ENCODE peak calls at places on chromosomes 1 and 21, in ten cellular contexts. X is cardiac muscle cell, V is MM.1S, B is NB4, F is Calu3, T is GM12865, U is BE2C, C is cardiac fibroblast, Y is breast epithelium, A is neural crest cell. O is an unnamed sample.

GRCh38 chr1:223748773-223749733 is 36.7 kb downstream of the CAPN2 start:
- DNase-seq in X (peak; percentile 78), V (peak; percentile 68), B (peak; percentile 62), F (peak; percentile 44), T (peak; percentile 69), U (peak; percentile 65), C (peak; percentile 71), Y (peak; percentile 46), A (peak; percentile 54), O (peak; percentile 72)

GRCh38 chr1:221849110-221849509 is 107.2 kb upstream of the DUSP10 start:
- DNase-seq in X (no peak), V (no peak), B (no peak), F (no peak), T (no peak), U (no peak), C (no peak), Y (no peak), A (no peak), O (no peak)

GRCh38 chr1:28910379-28911125 is 3.8 kb upstream of the EPB41 start:
- DNase-seq in X (no peak), V (no peak), B (no peak), F (no peak), T (no peak), U (peak; percentile 18), C (no peak), Y (no peak), A (no peak), O (no peak)

GRCh38 chr21:46116846-46117585 is 19.1 kb downstream of the COL6A2 start:
- DNase-seq in X (no peak), V (no peak), B (no peak), F (no peak), T (no peak), U (peak; percentile 20), C (peak; percentile 29), Y (no peak), A (no peak), O (peak; percentile 2)

GRCh38 chr1:67294836-67295622 is 12.6 kb upstream of the IL12RB2 start:
- DNase-seq in X (no peak), V (no peak), B (no peak), F (no peak), T (no peak), U (no peak), C (no peak), Y (no peak), A (no peak), O (no peak)

GRCh38 chr1:204580862-204581261 is 64.7 kb downstream of the MDM4 start:
- DNase-seq in X (no peak), V (no peak), B (no peak), F (no peak), T (no peak), U (no peak), C (no peak), Y (no peak), A (no peak), O (no peak)

GRCh38 chr1:111225717-111226400 is 1.7 kb upstream of the CHI3L2 start:
- DNase-seq in X (no peak), V (no peak), B (no peak), F (no peak), T (peak; percentile 79), U (no peak), C (peak; percentile 36), Y (no peak), A (no peak), O (no peak)

GRCh38 chr1:216553040-216553439 is 129.8 kb upstream of the USH2A start:
- DNase-seq in X (no peak), V (no peak), B (no peak), F (no peak), T (no peak), U (no peak), C (no peak), Y (no peak), A (no peak), O (no peak)

GRCh38 chr1:162230096-162230495 is 146.6 kb downstream of the SPATA46 start:
- DNase-seq in X (peak; percentile 42), V (no peak), B (no peak), F (peak; percentile 61), T (no peak), U (peak; percentile 16), C (peak; percentile 38), Y (no peak), A (no peak), O (peak; percentile 38)
- TF ChIP-seq CTCF in X (no peak), V (peak; percentile 46), B (no peak), F (no peak), T (no peak), U (peak; percentile 56), C (no peak), Y (no peak), A (no peak), O (no peak)

DNA sequence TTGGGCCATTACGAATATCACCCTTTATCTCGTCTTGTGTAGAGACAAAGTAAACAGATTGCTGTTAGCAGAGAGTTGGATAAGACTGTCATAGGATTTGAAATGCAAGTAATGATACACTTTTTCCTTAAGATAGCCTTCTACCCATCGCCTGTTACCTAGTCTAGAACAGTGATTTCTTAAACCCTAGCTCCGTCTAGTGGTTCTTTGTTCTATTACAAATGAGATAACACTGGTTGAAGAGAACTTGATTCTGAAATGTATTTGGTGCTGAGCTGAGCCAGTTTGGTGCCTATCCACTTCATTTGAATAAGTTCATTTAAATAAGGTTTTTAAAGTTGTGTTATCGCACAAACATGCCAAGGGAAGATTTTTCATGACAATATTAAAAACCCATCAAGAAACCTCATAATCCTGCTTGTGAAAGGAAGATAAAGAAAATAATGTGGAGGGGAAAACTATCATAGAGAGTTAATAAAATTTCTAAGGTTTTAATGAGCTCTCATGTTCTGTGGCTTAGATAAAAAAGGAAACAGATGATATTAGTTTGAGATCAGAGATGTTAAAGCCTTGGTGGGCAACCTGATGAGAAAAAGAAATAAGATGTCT is 1.5 kb upstream of the KCNH1 start:
- DNase-seq in X (peak; percentile 61), V (peak; percentile 76), B (peak; percentile 45), F (no peak), T (peak; percentile 44), U (no peak), C (peak; percentile 67), Y (no peak), A (no peak), O (no peak)
- TF ChIP-seq CTCF in X (peak; percentile 72), V (peak; percentile 75), B (peak; percentile 28), F (peak; percentile 70), T (peak; percentile 56), U (peak; percentile 92), C (peak; percentile 69), Y (peak; percentile 44), A (peak; percentile 72), O (peak; percentile 26)

GRCh38 chr1:41844781-41845180 is 73.9 kb downstream of the HIVEP3 start:
- DNase-seq in X (no peak), V (no peak), B (no peak), F (no peak), T (no peak), U (no peak), C (no peak), Y (no peak), A (no peak), O (no peak)

GRCh38 chr1:41844255-41844654 is 74.5 kb downstream of the HIVEP3 start:
- DNase-seq in X (peak; percentile 24), V (no peak), B (no peak), F (no peak), T (no peak), U (no peak), C (no peak), Y (no peak), A (no peak), O (no peak)

GRCh38 chr1:41840592-41841246 is 78.0 kb downstream of the HIVEP3 start:
- DNase-seq in X (no peak), V (no peak), B (no peak), F (peak; percentile 8), T (peak; percentile 1), U (no peak), C (no peak), Y (peak; percentile 46), A (no peak), O (no peak)

GRCh38 chr1:41843378-41843777 is 75.3 kb downstream of the HIVEP3 start:
- DNase-seq in X (no peak), V (no peak), B (no peak), F (no peak), T (no peak), U (no peak), C (peak; percentile 79), Y (no peak), A (no peak), O (no peak)

DNA sequence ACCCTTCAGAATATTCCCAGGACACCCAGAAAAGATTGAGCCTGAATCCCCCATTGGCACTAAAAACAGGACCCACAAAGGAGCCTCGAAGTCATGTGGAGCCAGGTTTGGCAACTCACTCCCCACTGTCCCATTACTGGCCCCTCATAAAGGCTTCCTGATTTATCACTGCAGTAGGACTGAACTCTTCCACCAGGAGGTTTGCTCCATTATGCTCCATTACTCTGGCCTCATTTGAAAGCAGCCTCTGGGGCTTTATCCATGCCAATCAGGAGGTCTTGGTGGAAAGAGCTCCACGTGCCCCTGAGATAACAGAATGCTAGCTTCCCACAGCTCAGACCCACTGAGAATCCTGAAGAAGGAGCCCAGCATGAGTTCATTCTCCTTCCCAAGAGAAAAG is 76.4 kb downstream of the HIVEP3 start:
- DNase-seq in X (no peak), V (no peak), B (no peak), F (no peak), T (no peak), U (no peak), C (no peak), Y (no peak), A (no peak), O (no peak)
- TF ChIP-seq CTCF in X (no peak), V (no peak), B (no peak), F (no peak), T (no peak), U (no peak), C (no peak), Y (no peak), A (no peak), O (no peak)

GRCh38 chr1:161481624-161482392 is 23.4 kb upstream of the FCGR2A start:
- DNase-seq in X (no peak), V (no peak), B (no peak), F (peak; percentile 30), T (no peak), U (no peak), C (no peak), Y (no peak), A (no peak), O (no peak)

GRCh38 chr1:161483361-161483760 is 21.9 kb upstream of the FCGR2A start:
- DNase-seq in X (no peak), V (no peak), B (no peak), F (no peak), T (no peak), U (no peak), C (no peak), Y (no peak), A (no peak), O (no peak)

GRCh38 chr1:161482610-161483009 is 22.6 kb upstream of the FCGR2A start:
- DNase-seq in X (no peak), V (no peak), B (no peak), F (no peak), T (no peak), U (no peak), C (no peak), Y (no peak), A (no peak), O (no peak)

GRCh38 chr1:161486806-161487482 is 18.3 kb upstream of the FCGR2A start:
- DNase-seq in X (peak; percentile 80), V (peak; percentile 84), B (peak; percentile 80), F (peak; percentile 58), T (peak; percentile 81), U (peak; percentile 43), C (peak; percentile 78), Y (no peak), A (peak; percentile 25), O (peak; percentile 53)

DNA sequence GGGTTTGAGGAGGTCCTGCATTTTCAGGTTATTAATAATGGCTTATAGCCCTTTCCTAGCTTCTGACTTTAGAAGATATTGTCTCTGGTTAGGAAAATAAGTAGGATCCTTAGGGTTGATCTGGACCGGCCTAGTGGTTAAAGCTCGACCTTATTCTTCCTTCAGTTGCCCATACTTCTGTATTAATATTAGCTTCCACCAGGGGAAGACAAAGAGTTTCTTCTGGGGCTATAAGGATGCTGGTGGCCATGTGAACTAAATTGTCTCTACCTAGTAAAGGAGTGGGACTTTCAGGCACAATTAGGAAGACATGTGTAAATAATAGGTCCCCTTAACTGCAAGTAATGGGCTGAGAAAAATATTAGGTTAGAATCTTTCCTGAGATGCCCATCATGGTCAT is 20.6 kb upstream of the FCGR2A start:
- DNase-seq in X (no peak), V (peak; percentile 34), B (peak; percentile 50), F (no peak), T (peak; percentile 19), U (no peak), C (no peak), Y (no peak), A (no peak), O (no peak)
- TF ChIP-seq CTCF in X (peak; percentile 35), V (peak; percentile 54), B (peak; percentile 42), F (no peak), T (peak; percentile 46), U (peak; percentile 53), C (peak; percentile 28), Y (no peak), A (peak; percentile 38), O (peak; percentile 35)